ENCODE peak calls at places on chromosomes 11 and 22, in seven cellular contexts. One of them, this sample, is unnamed.
A peak's percentile ranks its signal among the peaks of the same experiment; 100 is the strongest.

GRCh38 chr11:2794947-2795346 is 90.6 kb downstream of the CDKN1C start:
- DNase-seq in adrenal gland: peak; percentile 17
- DNase-seq in right cardiac atrium: peak; percentile 7
- DNase-seq in H7: no peak
- DNase-seq in Caco-2: no peak
- DNase-seq in naive thymus-derived CD4-positive, alpha-beta T cell: no peak
- DNase-seq in Peyer's patch: no peak
- DNase-seq in this sample: peak; percentile 39

GRCh38 chr11:2314525-2315394 is 12.9 kb downstream of the TSPAN32 start:
- DNase-seq in adrenal gland: peak; percentile 85
- DNase-seq in right cardiac atrium: peak; percentile 96
- DNase-seq in H7: peak; percentile 31
- DNase-seq in Caco-2: no peak
- DNase-seq in naive thymus-derived CD4-positive, alpha-beta T cell: no peak
- DNase-seq in Peyer's patch: no peak
- DNase-seq in this sample: peak; percentile 81

GRCh38 chr11:60786811-60787567 is 1.9 kb downstream of the MS4A10 start:
- DNase-seq in adrenal gland: peak; percentile 72
- DNase-seq in right cardiac atrium: peak; percentile 84
- DNase-seq in H7: no peak
- DNase-seq in Caco-2: no peak
- DNase-seq in naive thymus-derived CD4-positive, alpha-beta T cell: no peak
- DNase-seq in Peyer's patch: no peak
- DNase-seq in this sample: peak; percentile 74

GRCh38 chr11:93484716-93485115 is 58.5 kb downstream of the SMCO4 start:
- DNase-seq in adrenal gland: no peak
- DNase-seq in right cardiac atrium: no peak
- DNase-seq in H7: no peak
- DNase-seq in Caco-2: no peak
- DNase-seq in naive thymus-derived CD4-positive, alpha-beta T cell: no peak
- DNase-seq in Peyer's patch: no peak
- DNase-seq in this sample: no peak

GRCh38 chr22:46994983-46995382 is 232.5 kb downstream of the TBC1D22A start:
- DNase-seq in adrenal gland: no peak
- DNase-seq in right cardiac atrium: no peak
- DNase-seq in H7: no peak
- DNase-seq in Caco-2: no peak
- DNase-seq in naive thymus-derived CD4-positive, alpha-beta T cell: no peak
- DNase-seq in Peyer's patch: no peak
- DNase-seq in this sample: no peak

GRCh38 chr22:27545071-27545470 is 256.5 kb downstream of the MN1 start:
- DNase-seq in adrenal gland: no peak
- DNase-seq in right cardiac atrium: no peak
- DNase-seq in H7: no peak
- DNase-seq in Caco-2: no peak
- DNase-seq in naive thymus-derived CD4-positive, alpha-beta T cell: no peak
- DNase-seq in Peyer's patch: no peak
- DNase-seq in this sample: no peak

GRCh38 chr11:93648168-93648567 is 13.3 kb upstream of the CEP295 start:
- DNase-seq in adrenal gland: no peak
- DNase-seq in right cardiac atrium: no peak
- DNase-seq in H7: no peak
- DNase-seq in Caco-2: peak; percentile 47
- DNase-seq in naive thymus-derived CD4-positive, alpha-beta T cell: no peak
- DNase-seq in Peyer's patch: no peak
- DNase-seq in this sample: no peak

GRCh38 chr22:47167056-47167455 is 404.6 kb downstream of the TBC1D22A start:
- DNase-seq in adrenal gland: peak; percentile 0
- DNase-seq in right cardiac atrium: no peak
- DNase-seq in H7: no peak
- DNase-seq in Caco-2: no peak
- DNase-seq in naive thymus-derived CD4-positive, alpha-beta T cell: no peak
- DNase-seq in Peyer's patch: no peak
- DNase-seq in this sample: no peak

GRCh38 chr22:32018056-32018455 is 25.0 kb upstream of the SLC5A1 start:
- DNase-seq in adrenal gland: no peak
- DNase-seq in right cardiac atrium: no peak
- DNase-seq in H7: no peak
- DNase-seq in Caco-2: no peak
- DNase-seq in naive thymus-derived CD4-positive, alpha-beta T cell: no peak
- DNase-seq in Peyer's patch: no peak
- DNase-seq in this sample: no peak

GRCh38 chr11:74288161-74288560 is 23.3 kb downstream of the P4HA3 start:
- DNase-seq in adrenal gland: peak; percentile 35
- DNase-seq in right cardiac atrium: peak; percentile 28
- DNase-seq in H7: no peak
- DNase-seq in Caco-2: no peak
- DNase-seq in naive thymus-derived CD4-positive, alpha-beta T cell: no peak
- DNase-seq in Peyer's patch: no peak
- DNase-seq in this sample: no peak

GRCh38 chr11:2382927-2383822 is 6.1 kb downstream of the CD81 start:
- DNase-seq in adrenal gland: peak; percentile 77
- DNase-seq in right cardiac atrium: peak; percentile 76
- DNase-seq in H7: no peak
- DNase-seq in Caco-2: no peak
- DNase-seq in naive thymus-derived CD4-positive, alpha-beta T cell: no peak
- DNase-seq in Peyer's patch: peak; percentile 48
- DNase-seq in this sample: peak; percentile 81

GRCh38 chr11:35247863-35248262 is 108.9 kb downstream of the CD44 start:
- DNase-seq in adrenal gland: no peak
- DNase-seq in right cardiac atrium: no peak
- DNase-seq in H7: no peak
- DNase-seq in Caco-2: no peak
- DNase-seq in naive thymus-derived CD4-positive, alpha-beta T cell: no peak
- DNase-seq in Peyer's patch: no peak
- DNase-seq in this sample: no peak

GRCh38 chr11:107468596-107468995 is 11.0 kb upstream of the CWF19L2 start:
- DNase-seq in adrenal gland: no peak
- DNase-seq in right cardiac atrium: no peak
- DNase-seq in H7: no peak
- DNase-seq in Caco-2: no peak
- DNase-seq in naive thymus-derived CD4-positive, alpha-beta T cell: no peak
- DNase-seq in Peyer's patch: no peak
- DNase-seq in this sample: no peak

GRCh38 chr11:12165237-12165875 is 55.0 kb downstream of the MICAL2 start:
- DNase-seq in adrenal gland: no peak
- DNase-seq in right cardiac atrium: no peak
- DNase-seq in H7: no peak
- DNase-seq in Caco-2: no peak
- DNase-seq in naive thymus-derived CD4-positive, alpha-beta T cell: no peak
- DNase-seq in Peyer's patch: no peak
- DNase-seq in this sample: no peak

GRCh38 chr11:111523343-111523742 is 8.8 kb downstream of the HOATZ start:
- DNase-seq in adrenal gland: no peak
- DNase-seq in right cardiac atrium: no peak
- DNase-seq in H7: no peak
- DNase-seq in Caco-2: no peak
- DNase-seq in naive thymus-derived CD4-positive, alpha-beta T cell: no peak
- DNase-seq in Peyer's patch: no peak
- DNase-seq in this sample: no peak

GRCh38 chr22:45548991-45549736 is 46.5 kb downstream of the FBLN1 start:
- DNase-seq in adrenal gland: no peak
- DNase-seq in right cardiac atrium: peak; percentile 67
- DNase-seq in H7: peak; percentile 82
- DNase-seq in Caco-2: no peak
- DNase-seq in naive thymus-derived CD4-positive, alpha-beta T cell: no peak
- DNase-seq in Peyer's patch: no peak
- DNase-seq in this sample: peak; percentile 68

GRCh38 chr11:10322830-10323792 is 18.2 kb downstream of the ADM start:
- DNase-seq in adrenal gland: peak; percentile 77
- DNase-seq in right cardiac atrium: peak; percentile 50
- DNase-seq in H7: no peak
- DNase-seq in Caco-2: peak; percentile 70
- DNase-seq in naive thymus-derived CD4-positive, alpha-beta T cell: peak; percentile 57
- DNase-seq in Peyer's patch: no peak
- DNase-seq in this sample: peak; percentile 70

GRCh38 chr11:93958991-93959390 is 62.2 kb upstream of the HEPHL1 start:
- DNase-seq in adrenal gland: no peak
- DNase-seq in right cardiac atrium: no peak
- DNase-seq in H7: no peak
- DNase-seq in Caco-2: no peak
- DNase-seq in naive thymus-derived CD4-positive, alpha-beta T cell: no peak
- DNase-seq in Peyer's patch: no peak
- DNase-seq in this sample: no peak

GRCh38 chr22:36215976-36216375 is 14.4 kb upstream of the APOL4 start:
- DNase-seq in adrenal gland: no peak
- DNase-seq in right cardiac atrium: no peak
- DNase-seq in H7: no peak
- DNase-seq in Caco-2: no peak
- DNase-seq in naive thymus-derived CD4-positive, alpha-beta T cell: no peak
- DNase-seq in Peyer's patch: no peak
- DNase-seq in this sample: no peak

GRCh38 chr11:95592455-95592854 is 197.1 kb downstream of the FAM76B start:
- DNase-seq in adrenal gland: no peak
- DNase-seq in right cardiac atrium: peak; percentile 16
- DNase-seq in H7: peak; percentile 2
- DNase-seq in Caco-2: no peak
- DNase-seq in naive thymus-derived CD4-positive, alpha-beta T cell: no peak
- DNase-seq in Peyer's patch: no peak
- DNase-seq in this sample: no peak

GRCh38 chr11:1298695-1299492 is 10.5 kb downstream of the TOLLIP start:
- DNase-seq in adrenal gland: peak; percentile 93
- DNase-seq in right cardiac atrium: peak; percentile 86
- DNase-seq in H7: peak; percentile 86
- DNase-seq in Caco-2: peak; percentile 91
- DNase-seq in naive thymus-derived CD4-positive, alpha-beta T cell: no peak
- DNase-seq in Peyer's patch: peak; percentile 28
- DNase-seq in this sample: peak; percentile 94

GRCh38 chr11:85626496-85626895 is 648 bp downstream of the DLG2 start:
- DNase-seq in adrenal gland: no peak
- DNase-seq in right cardiac atrium: no peak
- DNase-seq in H7: no peak
- DNase-seq in Caco-2: no peak
- DNase-seq in naive thymus-derived CD4-positive, alpha-beta T cell: no peak
- DNase-seq in Peyer's patch: no peak
- DNase-seq in this sample: no peak
- H3K4me3 ChIP-seq in adrenal gland: no peak overlapping the region
- H3K4me3 ChIP-seq in right cardiac atrium: peak overlapping the region; percentile 95
- H3K4me3 ChIP-seq in H7: no peak overlapping the region
- H3K4me3 ChIP-seq in Caco-2: peak overlapping the region; percentile 58
- H3K4me3 ChIP-seq in naive thymus-derived CD4-positive, alpha-beta T cell: no peak overlapping the region
- H3K4me3 ChIP-seq in Peyer's patch: no peak overlapping the region
- H3K4me3 ChIP-seq in this sample: peak overlapping the region; percentile 89

GRCh38 chr11:76919467-76919866 is 58.7 kb downstream of the ACER3 start:
- DNase-seq in adrenal gland: no peak
- DNase-seq in right cardiac atrium: no peak
- DNase-seq in H7: no peak
- DNase-seq in Caco-2: no peak
- DNase-seq in naive thymus-derived CD4-positive, alpha-beta T cell: no peak
- DNase-seq in Peyer's patch: no peak
- DNase-seq in this sample: no peak

GRCh38 chr11:76916712-76917111 is 56.0 kb downstream of the ACER3 start:
- DNase-seq in adrenal gland: no peak
- DNase-seq in right cardiac atrium: no peak
- DNase-seq in H7: no peak
- DNase-seq in Caco-2: peak; percentile 56
- DNase-seq in naive thymus-derived CD4-positive, alpha-beta T cell: no peak
- DNase-seq in Peyer's patch: no peak
- DNase-seq in this sample: no peak

GRCh38 chr11:76919887-76920746 is 59.4 kb downstream of the ACER3 start:
- DNase-seq in adrenal gland: peak; percentile 80
- DNase-seq in right cardiac atrium: peak; percentile 77
- DNase-seq in H7: peak; percentile 42
- DNase-seq in Caco-2: peak; percentile 91
- DNase-seq in naive thymus-derived CD4-positive, alpha-beta T cell: peak; percentile 41
- DNase-seq in Peyer's patch: peak; percentile 63
- DNase-seq in this sample: peak; percentile 81

GRCh38 chr11:76918941-76919386 is 58.2 kb downstream of the ACER3 start:
- DNase-seq in adrenal gland: no peak
- DNase-seq in right cardiac atrium: no peak
- DNase-seq in H7: peak; percentile 11
- DNase-seq in Caco-2: peak; percentile 59
- DNase-seq in naive thymus-derived CD4-positive, alpha-beta T cell: no peak
- DNase-seq in Peyer's patch: no peak
- DNase-seq in this sample: no peak
- H3K4me3 ChIP-seq in adrenal gland: no peak overlapping the region
- H3K4me3 ChIP-seq in right cardiac atrium: peak overlapping the region; percentile 36
- H3K4me3 ChIP-seq in H7: no peak overlapping the region
- H3K4me3 ChIP-seq in Caco-2: no peak overlapping the region
- H3K4me3 ChIP-seq in naive thymus-derived CD4-positive, alpha-beta T cell: no peak overlapping the region
- H3K4me3 ChIP-seq in Peyer's patch: no peak overlapping the region
- H3K4me3 ChIP-seq in this sample: peak overlapping the region; percentile 12

DNA sequence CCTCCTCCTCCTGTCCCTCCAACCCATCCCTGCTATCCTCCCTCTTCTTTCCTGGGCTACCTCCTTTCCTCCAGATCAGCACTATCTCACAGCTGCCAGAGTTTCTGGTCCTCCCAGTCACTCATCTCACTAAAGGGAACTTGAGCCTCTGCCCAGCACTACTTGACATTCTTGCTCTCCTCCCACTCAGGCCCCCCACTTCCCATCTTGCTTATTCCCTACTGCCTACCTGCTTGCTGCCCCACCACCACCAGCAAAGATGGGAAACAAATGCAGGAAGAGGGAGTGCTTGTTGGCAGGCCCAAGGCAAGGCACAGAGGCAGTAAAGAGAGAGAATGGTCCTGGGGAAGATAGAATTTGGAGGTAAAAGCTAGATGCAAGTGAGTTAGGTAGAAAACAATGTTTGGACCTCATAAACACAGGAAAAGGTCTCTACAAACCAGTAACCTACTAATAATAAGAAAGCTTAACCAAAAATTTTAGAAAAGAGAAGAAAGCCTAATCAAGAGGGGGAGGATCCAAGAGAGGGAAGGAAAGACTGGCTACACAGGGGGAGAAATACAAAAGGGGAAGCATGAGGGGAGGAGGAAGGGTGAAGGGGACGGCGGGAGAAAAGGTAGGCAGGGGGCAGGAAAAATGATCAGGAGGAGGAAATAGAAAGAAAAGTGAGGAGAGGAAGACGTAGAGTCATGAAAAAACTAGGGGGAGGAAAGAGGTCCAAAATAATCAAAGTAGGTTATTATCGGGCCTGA is 63.6 kb downstream of the PAK1 start:
- DNase-seq in adrenal gland: no peak
- DNase-seq in right cardiac atrium: no peak
- DNase-seq in H7: no peak
- DNase-seq in Caco-2: no peak
- DNase-seq in naive thymus-derived CD4-positive, alpha-beta T cell: no peak
- DNase-seq in Peyer's patch: no peak
- DNase-seq in this sample: no peak
- H3K4me3 ChIP-seq in adrenal gland: no peak overlapping the region
- H3K4me3 ChIP-seq in right cardiac atrium: peak overlapping the region; percentile 22
- H3K4me3 ChIP-seq in H7: peak overlapping the region; percentile 76
- H3K4me3 ChIP-seq in Caco-2: no peak overlapping the region
- H3K4me3 ChIP-seq in naive thymus-derived CD4-positive, alpha-beta T cell: no peak overlapping the region
- H3K4me3 ChIP-seq in Peyer's patch: peak overlapping the region; percentile 57
- H3K4me3 ChIP-seq in this sample: peak overlapping the region; percentile 81

GRCh38 chr11:80990885-80991284 is 1550.1 kb upstream of the TENM4 start:
- DNase-seq in adrenal gland: no peak
- DNase-seq in right cardiac atrium: no peak
- DNase-seq in H7: no peak
- DNase-seq in Caco-2: no peak
- DNase-seq in naive thymus-derived CD4-positive, alpha-beta T cell: no peak
- DNase-seq in Peyer's patch: no peak
- DNase-seq in this sample: no peak

GRCh38 chr11:80993561-80993960 is 1552.7 kb upstream of the TENM4 start:
- DNase-seq in adrenal gland: no peak
- DNase-seq in right cardiac atrium: no peak
- DNase-seq in H7: no peak
- DNase-seq in Caco-2: no peak
- DNase-seq in naive thymus-derived CD4-positive, alpha-beta T cell: no peak
- DNase-seq in Peyer's patch: no peak
- DNase-seq in this sample: no peak

GRCh38 chr11:81000334-81001100 is 1559.7 kb upstream of the TENM4 start:
- DNase-seq in adrenal gland: no peak
- DNase-seq in right cardiac atrium: no peak
- DNase-seq in H7: no peak
- DNase-seq in Caco-2: no peak
- DNase-seq in naive thymus-derived CD4-positive, alpha-beta T cell: no peak
- DNase-seq in Peyer's patch: no peak
- DNase-seq in this sample: no peak

GRCh38 chr11:80995523-80995922 is 1554.7 kb upstream of the TENM4 start:
- DNase-seq in adrenal gland: no peak
- DNase-seq in right cardiac atrium: no peak
- DNase-seq in H7: no peak
- DNase-seq in Caco-2: no peak
- DNase-seq in naive thymus-derived CD4-positive, alpha-beta T cell: no peak
- DNase-seq in Peyer's patch: no peak
- DNase-seq in this sample: no peak
- H3K4me3 ChIP-seq in adrenal gland: no peak overlapping the region
- H3K4me3 ChIP-seq in right cardiac atrium: no peak overlapping the region
- H3K4me3 ChIP-seq in H7: no peak overlapping the region
- H3K4me3 ChIP-seq in Caco-2: no peak overlapping the region
- H3K4me3 ChIP-seq in naive thymus-derived CD4-positive, alpha-beta T cell: no peak overlapping the region
- H3K4me3 ChIP-seq in Peyer's patch: no peak overlapping the region
- H3K4me3 ChIP-seq in this sample: no peak overlapping the region